ENCODE peak calls at places on chromosomes 11 and 22, in four cellular contexts. One of them, this sample, is unnamed.

GRCh38 chr11:76807206-76807875 is 24.2 kb downstream of the TSKU start:
- DNase-seq in NCI-H1092: peak; percentile 60
- DNase-seq in HCEC 1CT: peak; percentile 78
- DNase-seq in cardiac fibroblast: peak; percentile 86
- DNase-seq in this sample: peak; percentile 91

GRCh38 chr22:49773531-49773930 is 54.1 kb downstream of the BRD1 start:
- DNase-seq in cardiac fibroblast: no peak
- DNase-seq in NCI-H1092: no peak
- DNase-seq in HCEC 1CT: no peak
- DNase-seq in this sample: no peak

GRCh38 chr11:61610905-61611304 is 30.0 kb upstream of the SYT7 start:
- DNase-seq in NCI-H1092: peak; percentile 74
- DNase-seq in HCEC 1CT: no peak
- DNase-seq in cardiac fibroblast: no peak
- DNase-seq in this sample: no peak

GRCh38 chr11:134498326-134499139 is 86.5 kb upstream of the B3GAT1 start:
- DNase-seq in NCI-H1092: peak; percentile 88
- DNase-seq in cardiac fibroblast: no peak
- DNase-seq in HCEC 1CT: no peak
- DNase-seq in this sample: no peak

GRCh38 chr11:65470433-65470832 is 28.4 kb upstream of the MALAT1 start:
- DNase-seq in NCI-H1092: no peak
- DNase-seq in HCEC 1CT: no peak
- DNase-seq in cardiac fibroblast: no peak
- DNase-seq in this sample: no peak

GRCh38 chr11:104089481-104089880 is 53.0 kb downstream of the DDI1 start:
- DNase-seq in HCEC 1CT: no peak
- DNase-seq in NCI-H1092: no peak
- DNase-seq in cardiac fibroblast: no peak
- DNase-seq in this sample: no peak

GRCh38 chr11:210122-210802 is 2.8 kb downstream of the RIC8A start:
- DNase-seq in cardiac fibroblast: peak; percentile 88
- DNase-seq in NCI-H1092: no peak
- DNase-seq in HCEC 1CT: peak; percentile 72
- DNase-seq in this sample: no peak

GRCh38 chr11:20367313-20367948 is 3.9 kb downstream of the HTATIP2 start:
- DNase-seq in NCI-H1092: no peak
- DNase-seq in HCEC 1CT: peak; percentile 87
- DNase-seq in cardiac fibroblast: peak; percentile 91
- DNase-seq in this sample: no peak

GRCh38 chr11:2550606-2550970 is 105.8 kb downstream of the KCNQ1 start:
- DNase-seq in cardiac fibroblast: no peak
- DNase-seq in HCEC 1CT: no peak
- DNase-seq in NCI-H1092: no peak
- DNase-seq in this sample: no peak

This sample was measured in H9.